ENCODE peak calls at places on chromosome 2, in eight cellular contexts. B, C, N, O, X, R, D and J are unnamed samples.

GRCh38 chr2:112260295-112260625 is 5.4 kb upstream of the ZC3H8 start:
- DNase-seq in B (no peak), C (no peak), N (no peak), O (no peak), X (no peak), R (no peak), D (no peak), J (no peak)

GRCh38 chr2:103810875-103811274 is 1043.0 kb upstream of the POU3F3 start:
- DNase-seq in B (no peak), C (no peak), N (no peak), O (no peak), X (no peak), R (no peak), D (no peak), J (no peak)

GRCh38 chr2:219028141-219028540 is 13.2 kb downstream of the CFAP65 start:
- DNase-seq in B (no peak), C (no peak), N (no peak), O (no peak), X (no peak), R (no peak), D (no peak), J (no peak)

GRCh38 chr2:145721681-145722080 is 1201.8 kb upstream of the ZEB2 start:
- DNase-seq in B (no peak), C (no peak), N (no peak), O (no peak), X (no peak), R (no peak), D (no peak), J (no peak)

GRCh38 chr2:147468349-147468748 is 376.5 kb upstream of the ACVR2A start:
- DNase-seq in B (no peak), C (no peak), N (no peak), O (no peak), X (no peak), R (no peak), D (no peak), J (no peak)

GRCh38 chr2:145654156-145654555 is 1134.2 kb upstream of the ZEB2 start:
- DNase-seq in B (no peak), C (no peak), N (no peak), O (no peak), X (no peak), R (no peak), D (peak), J (no peak)

GRCh38 chr2:234669001-234669400 is 172.1 kb upstream of the ARL4C start:
- DNase-seq in B (no peak), C (no peak), N (no peak), O (no peak), X (no peak), R (no peak), D (no peak), J (no peak)

GRCh38 chr2:47457268-47457667 is 54.3 kb downstream of the MSH2 start:
- DNase-seq in B (no peak), C (no peak), N (no peak), O (no peak), X (no peak), R (no peak), D (no peak), J (no peak)

GRCh38 chr2:9558948-9559381 is 3.3 kb upstream of the ADAM17 start:
- DNase-seq in B (no peak), C (peak), N (no peak), O (no peak), X (no peak), R (no peak), D (peak), J (no peak)

GRCh38 chr2:238270606-238271005 is 17.8 kb downstream of the PER2 start:
- DNase-seq in B (no peak), C (no peak), N (peak), O (no peak), X (no peak), R (no peak), D (no peak), J (no peak)

GRCh38 chr2:69366-70344 is 23.4 kb upstream of the FAM110C start:
- DNase-seq in B (no peak), C (no peak), N (peak), O (no peak), X (no peak), R (no peak), D (no peak), J (peak)